ENCODE peak calls at places on chromosomes 5 and 9, in four cellular contexts. U, P, C and V are unnamed samples.

GRCh38 chr5:68148096-68148495 is 67.5 kb upstream of the PIK3R1 start:
- DNase-seq in U (no peak), P (no peak), C (no peak), V (no peak)

GRCh38 chr5:102916114-102916513 is 161.0 kb downstream of the PAM start:
- DNase-seq in U (no peak), P (no peak), C (peak), V (no peak)

GRCh38 chr5:110063640-110064592 is 374.2 kb downstream of the MAN2A1 start:
- DNase-seq in U (no peak), P (no peak), C (peak), V (no peak)

GRCh38 chr5:172855597-172856292 is 21.7 kb downstream of the ERGIC1 start:
- DNase-seq in U (no peak), P (no peak), C (peak), V (no peak)

GRCh38 chr9:115035872-115036612 is 81.9 kb downstream of the TNC start:
- DNase-seq in U (no peak), P (no peak), C (peak), V (no peak)

GRCh38 chr5:77924081-77924480 is 147.9 kb upstream of the TBCA start:
- DNase-seq in U (no peak), P (no peak), C (peak), V (no peak)

GRCh38 chr9:111961575-111961974 is 65.0 kb downstream of the UGCG start:
- DNase-seq in U (no peak), P (peak), C (peak), V (no peak)

GRCh38 chr9:98037362-98037761 is 19.2 kb upstream of the NANS start:
- DNase-seq in U (no peak), P (no peak), C (peak), V (no peak)

GRCh38 chr9:106964822-106965525 is 102.0 kb downstream of the ZNF462 start:
- DNase-seq in U (no peak), P (no peak), C (peak), V (no peak)

GRCh38 chr5:159660401-159660800 is 255.9 kb upstream of the ADRA1B start:
- DNase-seq in U (no peak), P (no peak), C (peak), V (no peak)

GRCh38 chr5:14190194-14191164 is 47.3 kb downstream of the TRIO start:
- DNase-seq in U (no peak), P (no peak), C (peak), V (no peak)

GRCh38 chr9:72362118-72362531 is 2.9 kb downstream of the ZFAND5 start:
- DNase-seq in U (no peak), P (no peak), C (peak), V (no peak)

GRCh38 chr5:118968925-118969375 is 19.4 kb downstream of the DTWD2 start:
- DNase-seq in U (no peak), P (no peak), C (peak), V (no peak)

GRCh38 chr5:17990168-17990567 is 355.9 kb downstream of the TAF11L14 start:
- DNase-seq in U (no peak), P (no peak), C (no peak), V (no peak)

GRCh38 chr5:135441256-135441915 is 5.8 kb downstream of the DCANP1 start:
- DNase-seq in U (no peak), P (no peak), C (no peak), V (no peak)

GRCh38 chr9:88355166-88355565 is 33.1 kb upstream of the SPIN1 start:
- DNase-seq in U (no peak), P (no peak), C (peak), V (no peak)

GRCh38 chr9:3962467-3962866 is 337.4 kb downstream of the GLIS3 start:
- DNase-seq in U (no peak), P (no peak), C (peak), V (no peak)

GRCh38 chr5:127518319-127518621 is 830 bp downstream of the PRRC1 start:
- DNase-seq in U (no peak), P (no peak), C (no peak), V (no peak)

GRCh38 chr5:57600321-57600720 is 117.7 kb upstream of the ACTBL2 start:
- DNase-seq in U (no peak), P (no peak), C (no peak), V (no peak)

GRCh38 chr5:65961644-65962043 is 35.3 kb downstream of the ERBIN start:
- DNase-seq in U (no peak), P (no peak), C (peak), V (no peak)